ENCODE peak calls at places on chromosomes 6 and 20, in five cellular contexts. T is omental fat pad, W is choroid plexus epithelial cell, S is neural crest cell, D is LoVo. K is an unnamed sample.

GRCh38 chr6:133274813-133275212 is 33.7 kb downstream of the EYA4 start:
- DNase-seq in D (no peak), W (no peak), T (no peak), S (no peak), K (no peak)

GRCh38 chr20:52104546-52105044 is 87.0 kb downstream of the ZFP64 start:
- DNase-seq in W (peak; percentile 28), T (no peak), D (no peak), S (no peak), K (no peak)

GRCh38 chr6:138498575-138499302 is 555 bp downstream of the NHSL1 start:
- DNase-seq in T (no peak), W (peak; percentile 32), S (no peak), D (no peak), K (no peak)

GRCh38 chr6:44672838-44673237 is 285.3 kb downstream of the CDC5L start:
- DNase-seq in D (no peak), W (no peak), T (no peak), S (no peak), K (no peak)

GRCh38 chr6:103854059-103854458 is 1005.7 kb downstream of the HACE1 start:
- DNase-seq in S (no peak), T (no peak), D (no peak), W (no peak), K (no peak)

GRCh38 chr20:5657190-5657872 is 92.9 kb upstream of the SHLD1 start:
- DNase-seq in D (no peak), T (no peak), S (no peak), W (peak; percentile 99), K (no peak)

GRCh38 chr6:38163186-38164130 is 343.9 kb downstream of the ZFAND3 start:
- DNase-seq in S (no peak), T (peak; percentile 14), W (no peak), D (no peak), K (no peak)

GRCh38 chr6:86477510-86478166 is 459.7 kb upstream of the HTR1E start:
- DNase-seq in D (no peak), W (no peak), S (no peak), T (no peak), K (no peak)

GRCh38 chr6:116405147-116405546 is 34.4 kb downstream of the DSE start:
- DNase-seq in S (peak; percentile 1), D (no peak), W (peak; percentile 73), T (no peak), K (no peak)

GRCh38 chr20:35823147-35823546 is 51.3 kb downstream of the PHF20 start:
- DNase-seq in T (no peak), W (no peak), D (no peak), S (no peak), K (no peak)

GRCh38 chr6:155216312-155217028 is 47.3 kb upstream of the CLDN20 start:
- DNase-seq in D (no peak), W (no peak), T (no peak), S (no peak), K (no peak)

GRCh38 chr6:44133003-44133931 is 5.9 kb downstream of the TMEM63B start:
- DNase-seq in W (peak; percentile 65), T (no peak), S (peak; percentile 45), D (no peak), K (no peak)

GRCh38 chr6:112086744-112087135 is 542 bp downstream of the TUBE1 start:
- DNase-seq in S (no peak), W (peak; percentile 67), D (peak; percentile 69), T (no peak), K (no peak)

GRCh38 chr20:8678098-8678776 is 390.6 kb upstream of the PLCB4 start:
- DNase-seq in T (no peak), D (no peak), W (peak; percentile 20), S (no peak), K (no peak)

GRCh38 chr6:38191418-38191817 is 371.9 kb downstream of the ZFAND3 start:
- DNase-seq in D (no peak), S (no peak), W (no peak), T (no peak), K (peak; percentile 60)

GRCh38 chr6:147530132-147531060 is 21.9 kb downstream of the SAMD5 start:
- DNase-seq in W (no peak), D (no peak), T (no peak), S (no peak), K (no peak)

K was measured in suprapubic skin.